ENCODE peak calls at places on chromosomes 12 and 14, in four cellular contexts. A is Peyer's patch, X is right atrium auricular region, Q is astrocyte of the cerebellum. E is an unnamed sample.

GRCh38 chr12:108542320-108542719 is 18.7 kb downstream of the SART3 start:
- DNase-seq in A (no peak), X (no peak), Q (no peak), E (no peak)

GRCh38 chr14:76057914-76058313 is 72.4 kb downstream of the IFT43 start:
- DNase-seq in A (no peak), X (no peak), Q (no peak), E (no peak)

GRCh38 chr12:59075968-59076367 is 155.7 kb upstream of the LRIG3 start:
- DNase-seq in A (no peak), X (no peak), Q (no peak), E (no peak)

GRCh38 chr14:30267141-30267540 is 291.8 kb upstream of the G2E3 start:
- DNase-seq in A (no peak), X (no peak), Q (no peak), E (no peak)

GRCh38 chr12:64532734-64533351 is 77.5 kb upstream of the RASSF3 start:
- DNase-seq in A (no peak), X (no peak), Q (no peak), E (no peak)

GRCh38 chr14:89681086-89682018 is 264.3 kb upstream of the FOXN3 start:
- DNase-seq in A (peak), X (no peak), Q (no peak), E (peak)

GRCh38 chr14:41549821-41550597 is 56.7 kb upstream of the LRFN5 start:
- DNase-seq in A (no peak), X (no peak), Q (peak), E (no peak)

GRCh38 chr12:47286676-47287075 is 206.9 kb upstream of the AMIGO2 start:
- DNase-seq in A (no peak), X (no peak), Q (no peak), E (no peak)

GRCh38 chr12:57372233-57372632 is 58.6 kb downstream of the R3HDM2 start:
- DNase-seq in A (no peak), X (no peak), Q (no peak), E (no peak)

GRCh38 chr12:106583578-106584103 is 837 bp downstream of the RFX4 start:
- DNase-seq in A (no peak), X (no peak), Q (no peak), E (peak)

GRCh38 chr12:46299846-46300245 is 31.0 kb upstream of the SLC38A1 start:
- DNase-seq in A (no peak), X (no peak), Q (no peak), E (no peak)

GRCh38 chr14:49019467-49020100 is 566.6 kb downstream of the RPS29 start:
- DNase-seq in A (peak), X (no peak), Q (no peak), E (no peak)

GRCh38 chr12:96985515-96986362 is 78.7 kb downstream of the NEDD1 start:
- DNase-seq in A (no peak), X (no peak), Q (no peak), E (peak)

GRCh38 chr12:76558684-76559276 is 791 bp downstream of the OSBPL8 start:
- DNase-seq in A (peak), X (peak), Q (no peak), E (peak)

GRCh38 chr12:53326460-53327185 is 5.2 kb upstream of the AAAS start:
- DNase-seq in A (no peak), X (no peak), Q (no peak), E (peak)

GRCh38 chr14:77154421-77154820 is 12.8 kb upstream of the ZDHHC22 start:
- DNase-seq in A (no peak), X (peak), Q (no peak), E (no peak)

GRCh38 chr14:40656301-40656700 is 950.4 kb upstream of the LRFN5 start:
- DNase-seq in A (no peak), X (no peak), Q (no peak), E (no peak)

GRCh38 chr12:102478416-102479098 is 1.8 kb downstream of the IGF1 start:
- DNase-seq in A (peak), X (no peak), Q (no peak), E (peak)

GRCh38 chr14:64788706-64789105 is 84.5 kb downstream of the PLEKHG3 start:
- DNase-seq in A (no peak), X (no peak), Q (peak), E (no peak)

GRCh38 chr12:102503056-102503681 is 22.8 kb upstream of the IGF1 start:
- DNase-seq in A (no peak), X (no peak), Q (no peak), E (no peak)

GRCh38 chr14:69345402-69345801 is 52.7 kb downstream of the ERH start:
- DNase-seq in A (no peak), X (no peak), Q (no peak), E (no peak)

GRCh38 chr14:32043624-32044023 is 33.5 kb upstream of the ARHGAP5 start:
- DNase-seq in A (no peak), X (no peak), Q (no peak), E (no peak)

GRCh38 chr12:126930234-126930633 is 1336.7 kb upstream of the TMEM132C start:
- DNase-seq in A (no peak), X (no peak), Q (no peak), E (no peak)

DNA sequence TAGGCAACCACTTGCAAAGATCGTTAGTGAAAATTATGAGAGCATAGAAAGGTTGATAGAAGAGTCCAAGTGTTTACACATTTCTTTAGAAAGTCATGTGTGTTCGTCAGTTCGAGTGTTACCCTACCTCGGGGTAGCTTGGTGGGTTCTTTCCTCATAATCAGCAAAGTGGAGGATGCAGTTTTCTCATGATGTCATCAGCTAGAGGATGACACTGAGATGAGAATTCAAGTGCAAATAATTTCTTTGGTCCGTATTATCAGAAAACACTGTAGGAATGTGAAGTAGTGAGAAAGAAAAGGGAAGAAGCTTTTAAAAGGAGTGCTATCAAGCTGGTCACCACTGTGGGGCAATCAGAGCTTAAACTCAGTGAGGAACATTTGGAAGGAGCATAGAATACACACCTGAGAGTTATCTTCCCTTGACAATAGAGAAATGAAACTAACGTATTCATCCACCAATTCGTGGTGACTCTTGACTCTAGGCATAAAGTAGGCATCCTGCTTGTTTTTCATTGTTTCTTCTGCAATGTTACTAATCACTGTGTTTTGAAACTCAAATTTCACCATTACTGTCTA is 1340.9 kb upstream of the TMEM132C start:
- DNase-seq in A (no peak), X (no peak), Q (no peak), E (no peak)
- TF ChIP-seq CTCF in A (no peak), X (no peak), Q (no peak), E (no peak)

GRCh38 chr14:93337143-93337753 is 4.4 kb upstream of the BTBD7 start:
- DNase-seq in A (no peak), X (no peak), Q (no peak), E (peak)
- TF ChIP-seq CTCF in A (no peak), X (no peak), Q (no peak), E (peak)

GRCh38 chr14:33432407-33433023 is 493.8 kb downstream of the NPAS3 start:
- DNase-seq in A (no peak), X (no peak), Q (peak), E (peak)
- TF ChIP-seq CTCF in A (no peak), X (no peak), Q (peak), E (no peak)

GRCh38 chr12:56084958-56085543 is 5.1 kb downstream of the ERBB3 start:
- DNase-seq in A (no peak), X (no peak), Q (no peak), E (peak)
- TF ChIP-seq CTCF in A (no peak), X (no peak), Q (peak), E (peak)

E was measured in activated CD8-positive, alpha-beta T cell treated with anti-CD3 and anti-CD28 coated beads for 36 hours.